ENCODE peak calls at places on chromosomes 6 and 20, in six cellular contexts. E is GM12865; Q is NCI-H146; J is H54; S is EH; O is stimulated activated CD8-positive, alpha-beta memory T cell treated with anti-CD3 and anti-CD28 coated beads, Interleukin-7, amount 100 ng/mL, for 1 hour. H is an unnamed sample.
A peak's percentile ranks its signal among the peaks of the same experiment; 100 is the strongest.

GRCh38 chr20:23143098-23143497 is 57.0 kb upstream of the CD93 start:
- DNase-seq in Q (no peak), S (peak; percentile 94), J (peak; percentile 74), E (peak; percentile 57), O (no peak), H (peak; percentile 79)

GRCh38 chr6:26363882-26364825 is 844 bp upstream of the BTN3A2 start:
- DNase-seq in E (no peak), J (no peak), Q (no peak), O (no peak), S (peak; percentile 47), H (peak; percentile 62)

GRCh38 chr6:116672306-116672705 is 3.7 kb upstream of the ZUP1 start:
- DNase-seq in S (no peak), Q (no peak), J (no peak), E (no peak), O (no peak), H (no peak)

GRCh38 chr6:33586108-33586640 is 6.1 kb upstream of the BAK1 start:
- DNase-seq in J (no peak), O (no peak), E (no peak), S (no peak), Q (no peak), H (no peak)

GRCh38 chr20:51570755-51571469 is 28.4 kb upstream of the NFATC2 start:
- DNase-seq in S (peak; percentile 68), O (no peak), J (no peak), Q (no peak), E (no peak), H (no peak)

GRCh38 chr6:11323666-11324452 is 91.4 kb upstream of the NEDD9 start:
- DNase-seq in E (peak; percentile 83), J (no peak), O (no peak), S (no peak), Q (no peak), H (no peak)

GRCh38 chr6:107235521-107235920 is 120.2 kb upstream of the BEND3 start:
- DNase-seq in S (peak; percentile 31), Q (no peak), J (no peak), O (no peak), E (no peak), H (no peak)

GRCh38 chr6:16929814-16930213 is 168.6 kb upstream of the ATXN1 start:
- DNase-seq in J (no peak), Q (no peak), S (peak; percentile 98), E (no peak), O (no peak), H (peak; percentile 93)

GRCh38 chr20:38052870-38053269 is 19.3 kb downstream of the RPRD1B start:
- DNase-seq in E (no peak), S (no peak), Q (no peak), J (no peak), O (no peak), H (no peak)

GRCh38 chr20:57425150-57426013 is 34.2 kb downstream of the RBM38 start:
- DNase-seq in Q (peak; percentile 78), S (no peak), J (no peak), O (no peak), E (peak; percentile 58), H (no peak)

GRCh38 chr6:1960484-1961142 is 284.8 kb downstream of the GMDS start:
- DNase-seq in S (no peak), Q (no peak), E (no peak), O (no peak), J (no peak), H (no peak)

GRCh38 chr6:37019065-37019450 is 13.6 kb downstream of the FGD2 start:
- DNase-seq in Q (peak; percentile 78), S (no peak), O (no peak), J (no peak), E (no peak), H (no peak)

GRCh38 chr6:118677193-118677592 is 25.8 kb upstream of the CEP85L start:
- DNase-seq in J (no peak), E (no peak), Q (no peak), S (peak; percentile 8), O (no peak), H (no peak)

GRCh38 chr6:163620670-163621330 is 206.3 kb downstream of the QKI start:
- DNase-seq in J (no peak), E (no peak), Q (no peak), O (no peak), S (peak; percentile 40), H (no peak)

GRCh38 chr20:5887386-5887785 is 62.9 kb downstream of the TRMT6 start:
- DNase-seq in J (no peak), Q (peak; percentile 41), E (no peak), O (no peak), S (no peak), H (no peak)

GRCh38 chr6:140571139-140571538 is 1196.7 kb upstream of the CITED2 start:
- DNase-seq in O (no peak), J (no peak), Q (no peak), S (peak; percentile 77), E (no peak), H (no peak)

GRCh38 chr20:44398303-44398702 is 42.8 kb downstream of the HNF4A start:
- DNase-seq in S (peak; percentile 53), J (peak; percentile 65), O (no peak), E (no peak), Q (peak; percentile 65), H (no peak)

GRCh38 chr20:25039697-25040437 is 18.1 kb downstream of the ACSS1 start:
- DNase-seq in Q (no peak), O (no peak), S (peak; percentile 54), J (no peak), E (no peak), H (peak; percentile 12)